ENCODE peak calls at places on chromosomes 4 and X, in six cellular contexts. One of them, this sample, is unnamed.
A peak's percentile ranks its signal among the peaks of the same experiment; 100 is the strongest.

GRCh38 chr4:96993528-96993927 is 1149.7 kb downstream of the STPG2 start:
- DNase-seq in neuronal stem cell: no peak
- DNase-seq in A673: no peak
- DNase-seq in PC-9: no peak
- DNase-seq in tibial artery: no peak
- DNase-seq in breast epithelium: no peak
- DNase-seq in this sample: no peak

GRCh38 chrX:70030242-70030823 is 19.4 kb downstream of the AWAT2 start:
- DNase-seq in A673: peak; percentile 75
- DNase-seq in breast epithelium: no peak
- DNase-seq in neuronal stem cell: peak; percentile 44
- DNase-seq in PC-9: no peak
- DNase-seq in tibial artery: no peak
- DNase-seq in this sample: no peak

GRCh38 chr4:89275587-89275986 is 32.0 kb downstream of the GPRIN3 start:
- DNase-seq in tibial artery: no peak
- DNase-seq in neuronal stem cell: no peak
- DNase-seq in breast epithelium: no peak
- DNase-seq in A673: no peak
- DNase-seq in PC-9: no peak
- DNase-seq in this sample: no peak

GRCh38 chr4:48149971-48150370 is 15.9 kb upstream of the TXK start:
- DNase-seq in PC-9: no peak
- DNase-seq in neuronal stem cell: no peak
- DNase-seq in A673: no peak
- DNase-seq in breast epithelium: no peak
- DNase-seq in tibial artery: no peak
- DNase-seq in this sample: no peak

GRCh38 chr4:149371021-149371420 is 444.6 kb downstream of the IQCM start:
- DNase-seq in A673: peak; percentile 87
- DNase-seq in PC-9: no peak
- DNase-seq in breast epithelium: no peak
- DNase-seq in tibial artery: no peak
- DNase-seq in neuronal stem cell: peak; percentile 3
- DNase-seq in this sample: no peak

GRCh38 chrX:41518841-41519220 is 71.7 kb downstream of the NYX start:
- DNase-seq in PC-9: no peak
- DNase-seq in breast epithelium: no peak
- DNase-seq in tibial artery: no peak
- DNase-seq in neuronal stem cell: no peak
- DNase-seq in A673: no peak
- DNase-seq in this sample: no peak

GRCh38 chrX:10634681-10635161 is 14.3 kb upstream of the MID1 start:
- DNase-seq in A673: peak; percentile 43
- DNase-seq in neuronal stem cell: no peak
- DNase-seq in breast epithelium: no peak
- DNase-seq in PC-9: peak; percentile 95
- DNase-seq in tibial artery: no peak
- DNase-seq in this sample: no peak

GRCh38 chr4:2745981-2746806 is 9.9 kb downstream of the TNIP2 start:
- DNase-seq in tibial artery: peak; percentile 56
- DNase-seq in neuronal stem cell: no peak
- DNase-seq in PC-9: peak; percentile 80
- DNase-seq in breast epithelium: no peak
- DNase-seq in A673: peak; percentile 89
- DNase-seq in this sample: peak; percentile 89

GRCh38 chr4:127211377-127212268 is 421.1 kb upstream of the INTU start:
- DNase-seq in PC-9: peak; percentile 13
- DNase-seq in A673: no peak
- DNase-seq in breast epithelium: no peak
- DNase-seq in neuronal stem cell: no peak
- DNase-seq in tibial artery: no peak
- DNase-seq in this sample: no peak

GRCh38 chrX:136291824-136292223 is 8.9 kb upstream of the ADGRG4 start:
- DNase-seq in PC-9: no peak
- DNase-seq in breast epithelium: no peak
- DNase-seq in neuronal stem cell: no peak
- DNase-seq in A673: no peak
- DNase-seq in tibial artery: no peak
- DNase-seq in this sample: no peak

GRCh38 chrX:70253377-70254062 is 6.5 kb downstream of the P2RY4 start:
- DNase-seq in breast epithelium: no peak
- DNase-seq in neuronal stem cell: no peak
- DNase-seq in tibial artery: no peak
- DNase-seq in PC-9: no peak
- DNase-seq in A673: no peak
- DNase-seq in this sample: no peak

GRCh38 chr4:153676491-153676890 is 7.6 kb upstream of the TLR2 start:
- DNase-seq in PC-9: no peak
- DNase-seq in tibial artery: no peak
- DNase-seq in A673: no peak
- DNase-seq in breast epithelium: no peak
- DNase-seq in neuronal stem cell: no peak
- DNase-seq in this sample: no peak

GRCh38 chr4:1242506-1243450 is 6.2 kb downstream of the CTBP1 start:
- DNase-seq in neuronal stem cell: no peak
- DNase-seq in PC-9: no peak
- DNase-seq in A673: no peak
- DNase-seq in breast epithelium: peak; percentile 25
- DNase-seq in tibial artery: peak; percentile 13
- DNase-seq in this sample: no peak

GRCh38 chr4:177367336-177367735 is 57.7 kb downstream of the NEIL3 start:
- DNase-seq in tibial artery: no peak
- DNase-seq in PC-9: no peak
- DNase-seq in neuronal stem cell: no peak
- DNase-seq in breast epithelium: no peak
- DNase-seq in A673: no peak
- DNase-seq in this sample: no peak

GRCh38 chr4:155007660-155008176 is 200.7 kb upstream of the NPY2R start:
- DNase-seq in neuronal stem cell: no peak
- DNase-seq in tibial artery: no peak
- DNase-seq in breast epithelium: no peak
- DNase-seq in PC-9: no peak
- DNase-seq in A673: peak; percentile 40
- DNase-seq in this sample: no peak

GRCh38 chr4:3386486-3386885 is 55.3 kb upstream of the HGFAC start:
- DNase-seq in neuronal stem cell: no peak
- DNase-seq in tibial artery: peak; percentile 7
- DNase-seq in breast epithelium: no peak
- DNase-seq in A673: no peak
- DNase-seq in PC-9: no peak
- DNase-seq in this sample: no peak

GRCh38 chr4:119113033-119113655 is 22.5 kb upstream of the MYOZ2 start:
- DNase-seq in PC-9: peak; percentile 85
- DNase-seq in A673: peak; percentile 61
- DNase-seq in tibial artery: no peak
- DNase-seq in breast epithelium: no peak
- DNase-seq in neuronal stem cell: no peak
- DNase-seq in this sample: no peak

GRCh38 chr4:106588906-106589305 is 220.3 kb upstream of the GIMD1 start:
- DNase-seq in breast epithelium: no peak
- DNase-seq in A673: no peak
- DNase-seq in PC-9: no peak
- DNase-seq in neuronal stem cell: no peak
- DNase-seq in tibial artery: no peak
- DNase-seq in this sample: no peak

GRCh38 chrX:101429934-101430333 is 21.9 kb downstream of the HNRNPH2 start:
- DNase-seq in PC-9: no peak
- DNase-seq in breast epithelium: no peak
- DNase-seq in neuronal stem cell: no peak
- DNase-seq in tibial artery: no peak
- DNase-seq in A673: no peak
- DNase-seq in this sample: no peak
- H3K27ac ChIP-seq in PC-9: no peak overlapping the region
- H3K27ac ChIP-seq in breast epithelium: peak overlapping the region; percentile 32
- H3K27ac ChIP-seq in neuronal stem cell: no peak overlapping the region
- H3K27ac ChIP-seq in tibial artery: no peak overlapping the region
- H3K27ac ChIP-seq in A673: no peak overlapping the region
- H3K27ac ChIP-seq in this sample: no peak overlapping the region

DNA sequence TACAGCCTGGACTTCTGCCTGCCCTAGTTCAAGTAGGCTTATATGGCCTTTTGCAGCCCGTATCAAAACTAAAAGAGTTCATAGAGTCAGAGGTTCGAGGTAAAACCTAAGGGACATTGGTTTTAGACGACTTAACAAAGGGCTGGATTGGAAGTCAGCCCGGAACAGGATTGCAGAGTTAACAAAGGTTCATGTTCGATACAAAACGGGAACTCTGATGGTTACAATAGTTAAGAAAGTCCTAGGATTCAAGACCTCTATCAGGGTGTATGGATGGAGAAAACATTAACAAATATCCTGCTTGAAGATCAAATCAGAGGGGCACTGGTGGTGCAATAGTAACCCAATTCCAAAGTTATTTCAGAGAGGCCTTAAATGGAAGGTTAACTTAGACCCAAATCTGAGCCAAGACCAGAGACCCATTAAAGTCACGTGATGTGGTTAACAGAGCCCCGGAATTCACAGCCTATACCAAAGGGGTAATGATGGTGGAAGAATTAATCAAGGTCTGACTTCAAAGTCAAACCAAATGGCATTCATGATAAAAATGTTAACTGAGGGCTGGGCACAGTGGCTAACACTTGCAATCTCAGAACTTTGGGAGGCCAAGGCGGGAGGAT is 656 bp upstream of the ZNF630 start:
- DNase-seq in A673: no peak
- DNase-seq in breast epithelium: no peak
- DNase-seq in PC-9: no peak
- DNase-seq in tibial artery: no peak
- DNase-seq in neuronal stem cell: no peak
- DNase-seq in this sample: no peak
- H3K27ac ChIP-seq in A673: no peak overlapping the region
- H3K27ac ChIP-seq in breast epithelium: peak overlapping the region; percentile 89
- H3K27ac ChIP-seq in PC-9: no peak overlapping the region
- H3K27ac ChIP-seq in tibial artery: peak overlapping the region; percentile 86
- H3K27ac ChIP-seq in neuronal stem cell: no peak overlapping the region
- H3K27ac ChIP-seq in this sample: no peak overlapping the region

GRCh38 chr4:101418466-101418865 is 71.1 kb upstream of the PPP3CA start:
- DNase-seq in breast epithelium: no peak
- DNase-seq in neuronal stem cell: no peak
- DNase-seq in A673: no peak
- DNase-seq in tibial artery: no peak
- DNase-seq in PC-9: no peak
- DNase-seq in this sample: no peak

GRCh38 chr4:101417046-101417445 is 69.7 kb upstream of the PPP3CA start:
- DNase-seq in neuronal stem cell: no peak
- DNase-seq in PC-9: no peak
- DNase-seq in A673: no peak
- DNase-seq in tibial artery: no peak
- DNase-seq in breast epithelium: no peak
- DNase-seq in this sample: no peak

GRCh38 chr4:101418055-101418454 is 70.7 kb upstream of the PPP3CA start:
- DNase-seq in PC-9: no peak
- DNase-seq in breast epithelium: no peak
- DNase-seq in tibial artery: no peak
- DNase-seq in A673: no peak
- DNase-seq in neuronal stem cell: no peak
- DNase-seq in this sample: peak; percentile 33

GRCh38 chr4:101414496-101414895 is 67.2 kb upstream of the PPP3CA start:
- DNase-seq in breast epithelium: no peak
- DNase-seq in neuronal stem cell: no peak
- DNase-seq in A673: no peak
- DNase-seq in PC-9: no peak
- DNase-seq in tibial artery: no peak
- DNase-seq in this sample: no peak

GRCh38 chr4:101415962-101416361 is 68.6 kb upstream of the PPP3CA start:
- DNase-seq in neuronal stem cell: no peak
- DNase-seq in breast epithelium: no peak
- DNase-seq in PC-9: no peak
- DNase-seq in A673: no peak
- DNase-seq in tibial artery: no peak
- DNase-seq in this sample: no peak
- H3K27ac ChIP-seq in neuronal stem cell: no peak overlapping the region
- H3K27ac ChIP-seq in breast epithelium: peak overlapping the region; percentile 38
- H3K27ac ChIP-seq in PC-9: no peak overlapping the region
- H3K27ac ChIP-seq in A673: no peak overlapping the region
- H3K27ac ChIP-seq in tibial artery: no peak overlapping the region
- H3K27ac ChIP-seq in this sample: no peak overlapping the region

DNA sequence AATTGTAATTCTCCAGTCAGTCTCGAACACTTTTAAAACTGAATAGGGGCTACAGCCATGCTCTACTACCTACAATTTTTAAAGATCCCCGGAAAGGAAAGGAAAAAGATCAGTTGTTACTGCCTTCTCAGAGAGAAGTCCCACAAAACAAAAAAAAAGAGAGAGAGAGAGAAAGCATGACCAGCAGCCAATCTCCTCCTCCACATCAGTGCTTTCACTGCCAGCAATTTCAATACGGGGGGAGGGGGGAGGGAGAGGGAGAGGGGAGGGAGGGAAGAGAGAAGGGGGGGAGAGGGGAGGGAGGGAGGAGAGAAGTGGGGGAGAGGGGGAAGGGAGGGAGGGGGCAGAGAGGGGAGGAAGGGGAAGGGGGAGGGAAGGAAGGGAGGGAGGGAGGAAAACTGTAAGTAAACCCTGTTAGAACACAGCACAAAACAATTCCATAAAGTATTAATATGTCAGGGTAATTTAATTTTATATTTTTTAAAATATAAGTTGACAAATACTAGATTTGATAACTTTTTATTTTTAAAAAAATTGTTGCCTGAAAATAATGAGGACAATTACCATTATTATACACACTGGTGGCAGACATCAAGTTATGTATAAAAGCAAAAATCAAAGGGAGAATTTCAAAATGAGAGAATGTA is 108.0 kb downstream of the LRBA start:
- DNase-seq in PC-9: no peak
- DNase-seq in breast epithelium: no peak
- DNase-seq in A673: peak; percentile 4
- DNase-seq in tibial artery: no peak
- DNase-seq in neuronal stem cell: peak; percentile 3
- DNase-seq in this sample: no peak
- H3K27ac ChIP-seq in PC-9: no peak overlapping the region
- H3K27ac ChIP-seq in breast epithelium: no peak overlapping the region
- H3K27ac ChIP-seq in A673: no peak overlapping the region
- H3K27ac ChIP-seq in tibial artery: no peak overlapping the region
- H3K27ac ChIP-seq in neuronal stem cell: no peak overlapping the region
- H3K27ac ChIP-seq in this sample: no peak overlapping the region

GRCh38 chr4:184616633-184617471 is 32.4 kb downstream of the CASP3 start:
- DNase-seq in neuronal stem cell: no peak
- DNase-seq in tibial artery: no peak
- DNase-seq in PC-9: no peak
- DNase-seq in breast epithelium: no peak
- DNase-seq in A673: no peak
- DNase-seq in this sample: no peak
- H3K27ac ChIP-seq in neuronal stem cell: no peak overlapping the region
- H3K27ac ChIP-seq in tibial artery: no peak overlapping the region
- H3K27ac ChIP-seq in PC-9: no peak overlapping the region
- H3K27ac ChIP-seq in breast epithelium: no peak overlapping the region
- H3K27ac ChIP-seq in A673: no peak overlapping the region
- H3K27ac ChIP-seq in this sample: no peak overlapping the region

GRCh38 chr4:188400456-188400855 is 261.2 kb downstream of the TRIML1 start:
- DNase-seq in A673: peak; percentile 83
- DNase-seq in breast epithelium: no peak
- DNase-seq in tibial artery: no peak
- DNase-seq in neuronal stem cell: no peak
- DNase-seq in PC-9: no peak
- DNase-seq in this sample: no peak
- H3K27ac ChIP-seq in A673: peak overlapping the region; percentile 80
- H3K27ac ChIP-seq in breast epithelium: peak overlapping the region; percentile 76
- H3K27ac ChIP-seq in tibial artery: no peak overlapping the region
- H3K27ac ChIP-seq in neuronal stem cell: no peak overlapping the region
- H3K27ac ChIP-seq in PC-9: no peak overlapping the region
- H3K27ac ChIP-seq in this sample: no peak overlapping the region

This sample was measured in effector memory CD4-positive, alpha-beta T cell.